ENCODE peak calls at places on chromosomes 11 and 22, in five cellular contexts. J, H, F, T and Z are unnamed samples.
A peak's percentile ranks its signal among the peaks of the same experiment; 100 is the strongest.

GRCh38 chr11:122201126-122201525 is 85.1 kb upstream of the BLID start:
- DNase-seq in J (no peak), H (no peak), F (no peak), T (no peak), Z (no peak)

GRCh38 chr11:103988595-103988969 is 47.9 kb upstream of the DDI1 start:
- DNase-seq in J (no peak), H (no peak), F (peak; percentile 81), T (no peak), Z (no peak)

GRCh38 chr22:38783095-38783710 is 10.7 kb downstream of the DNAL4 start:
- DNase-seq in J (no peak), H (no peak), F (no peak), T (no peak), Z (no peak)

GRCh38 chr11:86608251-86608799 is 64.1 kb downstream of the ME3 start:
- DNase-seq in J (no peak), H (no peak), F (peak; percentile 68), T (no peak), Z (no peak)

GRCh38 chr11:130427581-130428211 is 713 bp downstream of the ADAMTS8 start:
- DNase-seq in J (peak; percentile 17), H (no peak), F (no peak), T (no peak), Z (no peak)

GRCh38 chr11:87573708-87574107 is 536.0 kb downstream of the TMEM135 start:
- DNase-seq in J (no peak), H (no peak), F (no peak), T (no peak), Z (no peak)

GRCh38 chr11:82356316-82356715 is 377.3 kb downstream of the FAM181B start:
- DNase-seq in J (no peak), H (no peak), F (no peak), T (no peak), Z (no peak)

GRCh38 chr11:62104816-62105610 is 18.8 kb upstream of the INCENP start:
- DNase-seq in J (no peak), H (no peak), F (peak; percentile 42), T (no peak), Z (no peak)

GRCh38 chr22:39244496-39245129 is at the start of gene PDGFB:
- DNase-seq in J (peak; percentile 25), H (no peak), F (no peak), T (no peak), Z (no peak)

GRCh38 chr11:129503646-129504045 is 128.0 kb downstream of the BARX2 start:
- DNase-seq in J (no peak), H (no peak), F (no peak), T (no peak), Z (no peak)

GRCh38 chr11:124219126-124219525 is 21.8 kb upstream of the OR8G1 start:
- DNase-seq in J (no peak), H (no peak), F (peak; percentile 9), T (no peak), Z (no peak)

GRCh38 chr11:19597194-19597593 is 115.4 kb upstream of the NAV2 start:
- DNase-seq in J (no peak), H (no peak), F (peak; percentile 80), T (no peak), Z (no peak)

GRCh38 chr11:3035333-3035732 is 21.9 kb downstream of the CARS1 start:
- DNase-seq in J (no peak), H (no peak), F (no peak), T (no peak), Z (no peak)

GRCh38 chr11:45272701-45273100 is 13.4 kb downstream of the SYT13 start:
- DNase-seq in J (no peak), H (no peak), F (no peak), T (no peak), Z (no peak)

GRCh38 chr11:114953039-114953438 is 274.7 kb downstream of the NXPE2 start:
- DNase-seq in J (no peak), H (no peak), F (no peak), T (no peak), Z (no peak)

GRCh38 chr22:37043828-37044538 is 7.6 kb upstream of the KCTD17 start:
- DNase-seq in J (no peak), H (no peak), F (peak; percentile 45), T (no peak), Z (no peak)